ENCODE peak calls at places on chromosome 14, in eight cellular contexts. W, K, M, I, J, B, O and E are unnamed samples.

GRCh38 chr14:59215353-59215752 is 26.9 kb downstream of the DAAM1 start:
- DNase-seq in O (no peak), K (no peak), J (peak; percentile 79), W (peak; percentile 81), I (no peak), M (peak; percentile 47), B (peak; percentile 63), E (no peak)

GRCh38 chr14:50501642-50502041 is 30.7 kb downstream of the MAP4K5 start:
- DNase-seq in J (no peak), O (no peak), W (no peak), I (peak; percentile 19), M (peak; percentile 16), K (peak; percentile 84), B (no peak), E (no peak)

GRCh38 chr14:96055065-96055752 is 16.0 kb downstream of the C14orf132 start:
- DNase-seq in K (no peak), I (no peak), O (no peak), J (no peak), W (no peak), B (no peak), M (no peak), E (no peak)

GRCh38 chr14:81582420-81582819 is 48.8 kb upstream of the SEL1L start:
- DNase-seq in J (no peak), B (no peak), K (peak; percentile 5), W (no peak), I (no peak), M (no peak), O (no peak), E (no peak)

GRCh38 chr14:22997676-22998323 is 12.1 kb downstream of the C14orf93 start:
- DNase-seq in B (no peak), K (no peak), I (no peak), W (no peak), O (no peak), J (no peak), M (no peak), E (no peak)

GRCh38 chr14:55832122-55832911 is 252.3 kb downstream of the KTN1 start:
- DNase-seq in I (peak; percentile 89), K (peak; percentile 83), W (no peak), M (peak; percentile 11), J (no peak), O (no peak), B (no peak), E (no peak)

GRCh38 chr14:95901014-95901413 is 24.4 kb downstream of the TUNAR start:
- DNase-seq in B (no peak), J (no peak), W (no peak), M (no peak), I (no peak), O (no peak), K (no peak), E (no peak)

GRCh38 chr14:61485670-61486069 is 164.3 kb downstream of the PRKCH start:
- DNase-seq in B (no peak), O (no peak), I (no peak), J (no peak), K (no peak), W (no peak), M (no peak), E (no peak)

GRCh38 chr14:25833341-25834121 is 764.3 kb downstream of the NOVA1 start:
- DNase-seq in M (no peak), B (no peak), O (no peak), K (peak; percentile 36), J (no peak), I (peak; percentile 14), W (no peak), E (peak; percentile 41)
- TF ChIP-seq CTCF in M (no peak), B (peak; percentile 24), O (no peak), K (peak; percentile 42), J (peak; percentile 13), I (no peak), W (no peak), E (peak; percentile 85)

GRCh38 chr14:62602712-62603111 is 442.5 kb downstream of the KCNH5 start:
- DNase-seq in K (no peak), I (no peak), J (no peak), O (no peak), B (no peak), W (no peak), M (no peak), E (no peak)

GRCh38 chr14:62599616-62600385 is 445.5 kb downstream of the KCNH5 start:
- DNase-seq in W (no peak), J (no peak), O (no peak), I (no peak), B (no peak), K (no peak), M (no peak), E (no peak)

GRCh38 chr14:62604524-62604923 is 440.7 kb downstream of the KCNH5 start:
- DNase-seq in I (no peak), B (no peak), J (no peak), W (no peak), O (no peak), M (no peak), K (no peak), E (no peak)
- TF ChIP-seq CTCF in I (no peak), B (no peak), J (no peak), W (no peak), O (no peak), M (no peak), K (no peak), E (no peak)

GRCh38 chr14:74562515-74563232 is 49.4 kb downstream of the LTBP2 start:
- DNase-seq in B (no peak), I (peak; percentile 56), O (no peak), W (no peak), M (no peak), J (no peak), K (peak; percentile 50), E (no peak)
- TF ChIP-seq CTCF in B (no peak), I (no peak), O (no peak), W (no peak), M (peak; percentile 40), J (no peak), K (peak; percentile 19), E (peak; percentile 18)

GRCh38 chr14:33186656-33187055 is 248.0 kb downstream of the NPAS3 start:
- DNase-seq in J (no peak), O (no peak), W (no peak), M (no peak), B (no peak), I (no peak), K (no peak), E (no peak)

GRCh38 chr14:33188880-33189279 is 250.2 kb downstream of the NPAS3 start:
- DNase-seq in I (no peak), B (no peak), M (no peak), O (no peak), J (no peak), K (no peak), W (no peak), E (no peak)

DNA sequence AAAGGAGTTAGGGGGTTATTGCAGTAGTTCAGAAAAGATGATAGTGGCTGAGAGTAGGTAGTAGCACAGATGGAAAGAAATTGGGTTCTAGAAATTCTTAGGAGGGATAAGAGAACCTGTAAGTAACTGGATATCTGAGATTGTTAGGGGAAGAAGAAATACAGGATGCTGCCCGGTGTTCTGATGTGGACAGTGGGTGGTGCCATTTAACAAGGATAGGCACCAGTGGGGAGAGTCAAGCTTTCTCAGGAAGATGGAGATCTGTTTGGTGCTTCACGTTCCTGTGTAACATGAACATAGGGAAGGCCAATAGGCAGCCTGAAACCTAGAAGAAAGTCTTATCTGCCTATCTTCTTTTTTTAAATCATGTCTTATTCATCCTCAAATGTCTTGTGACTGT is 245.9 kb downstream of the NPAS3 start:
- DNase-seq in O (no peak), M (no peak), B (no peak), J (no peak), I (peak; percentile 3), W (no peak), K (peak; percentile 4), E (no peak)
- TF ChIP-seq CTCF in O (no peak), M (no peak), B (no peak), J (peak; percentile 18), I (no peak), W (no peak), K (no peak), E (no peak)

GRCh38 chr14:76080471-76080870 is 71.3 kb upstream of the GPATCH2L start:
- DNase-seq in K (no peak), W (no peak), I (no peak), O (no peak), B (no peak), M (no peak), J (no peak), E (no peak)

GRCh38 chr14:76073732-76074131 is 78.0 kb upstream of the GPATCH2L start:
- DNase-seq in I (no peak), B (no peak), J (no peak), K (no peak), M (no peak), O (no peak), W (no peak), E (no peak)

GRCh38 chr14:76080009-76080408 is 71.7 kb upstream of the GPATCH2L start:
- DNase-seq in M (no peak), J (peak; percentile 29), B (no peak), I (no peak), O (no peak), K (no peak), W (no peak), E (no peak)

GRCh38 chr14:76078501-76078900 is 73.2 kb upstream of the GPATCH2L start:
- DNase-seq in I (no peak), B (no peak), K (no peak), O (no peak), J (no peak), W (no peak), M (no peak), E (no peak)

DNA sequence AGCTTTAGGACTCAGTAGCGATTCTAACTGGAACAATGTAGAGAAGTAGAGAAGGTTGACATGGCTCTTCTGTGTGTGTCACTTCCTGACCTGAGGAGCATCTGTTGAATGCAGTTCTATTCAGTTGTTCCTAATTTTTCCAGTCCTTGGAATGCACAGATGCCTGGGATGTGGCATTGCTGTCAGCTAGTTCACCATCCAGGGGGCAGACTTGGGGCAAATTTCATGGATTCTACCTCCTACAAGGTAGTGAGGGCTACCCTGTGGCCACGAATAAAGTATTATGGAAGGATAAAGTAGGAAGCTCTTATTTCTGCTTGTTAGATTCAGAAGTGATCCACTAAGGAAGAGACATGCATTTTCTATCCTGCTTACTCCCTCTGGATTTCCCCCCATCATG is 74.4 kb upstream of the GPATCH2L start:
- DNase-seq in B (no peak), W (no peak), J (no peak), I (no peak), M (no peak), O (no peak), K (no peak), E (no peak)
- TF ChIP-seq CTCF in B (no peak), W (no peak), J (no peak), I (no peak), M (no peak), O (no peak), K (no peak), E (no peak)

GRCh38 chr14:45204241-45204640 is 48.8 kb downstream of the MIS18BP1 start:
- DNase-seq in J (no peak), W (no peak), I (no peak), M (no peak), K (no peak), O (no peak), B (no peak), E (no peak)

GRCh38 chr14:45199246-45199645 is 53.8 kb downstream of the MIS18BP1 start:
- DNase-seq in J (no peak), B (no peak), O (no peak), K (peak; percentile 60), M (no peak), W (no peak), I (no peak), E (no peak)

GRCh38 chr14:45198551-45198950 is 54.5 kb downstream of the MIS18BP1 start:
- DNase-seq in W (no peak), K (peak; percentile 72), B (no peak), M (no peak), I (no peak), J (no peak), O (no peak), E (no peak)

GRCh38 chr14:45201908-45202307 is 51.1 kb downstream of the MIS18BP1 start:
- DNase-seq in I (peak; percentile 44), J (no peak), M (no peak), B (no peak), W (no peak), K (no peak), O (peak; percentile 47), E (no peak)
- TF ChIP-seq CTCF in I (no peak), J (no peak), M (peak; percentile 21), B (no peak), W (no peak), K (peak; percentile 33), O (peak; percentile 13), E (no peak)